ENCODE peak calls at places on chromosomes 3 and 15, in ten cellular contexts. One of them, this sample, is unnamed.
A peak's percentile ranks its signal among the peaks of the same experiment; 100 is the strongest.

GRCh38 chr15:99029358-99029871 is 21.8 kb upstream of the PGPEP1L start:
- DNase-seq in activated naive CD4-positive, alpha-beta T cell: no peak
- DNase-seq in pulmonary artery endothelial cell: no peak
- DNase-seq in RPMI8226: no peak
- DNase-seq in activated effector memory CD4-positive, alpha-beta T cell treated with anti-CD3 and anti-CD28 coated beads, Interleukin-2, amount 50 U/mL, for 16 hours: no peak
- DNase-seq in C1 segment of cervical spinal cord: no peak
- DNase-seq in GM13977: no peak
- DNase-seq in cardiac fibroblast: no peak
- DNase-seq in NB4: no peak
- DNase-seq in stimulated activated CD4-positive, alpha-beta T cell treated with anti-CD3 and anti-CD28 coated beads, Interleukin-1b, Interleukin-23, amount 100 ng/mL, for 48 hours: no peak
- DNase-seq in this sample: no peak

GRCh38 chr3:72679540-72680198 is 168.6 kb downstream of the SHQ1 start:
- DNase-seq in activated naive CD4-positive, alpha-beta T cell: no peak
- DNase-seq in pulmonary artery endothelial cell: no peak
- DNase-seq in RPMI8226: peak; percentile 49
- DNase-seq in activated effector memory CD4-positive, alpha-beta T cell treated with anti-CD3 and anti-CD28 coated beads, Interleukin-2, amount 50 U/mL, for 16 hours: no peak
- DNase-seq in C1 segment of cervical spinal cord: no peak
- DNase-seq in GM13977: peak; percentile 36
- DNase-seq in cardiac fibroblast: peak; percentile 44
- DNase-seq in NB4: no peak
- DNase-seq in stimulated activated CD4-positive, alpha-beta T cell treated with anti-CD3 and anti-CD28 coated beads, Interleukin-1b, Interleukin-23, amount 100 ng/mL, for 48 hours: no peak
- DNase-seq in this sample: no peak

GRCh38 chr3:41258239-41258800 is 59.0 kb downstream of the CTNNB1 start:
- DNase-seq in activated naive CD4-positive, alpha-beta T cell: no peak
- DNase-seq in pulmonary artery endothelial cell: no peak
- DNase-seq in RPMI8226: no peak
- DNase-seq in activated effector memory CD4-positive, alpha-beta T cell treated with anti-CD3 and anti-CD28 coated beads, Interleukin-2, amount 50 U/mL, for 16 hours: no peak
- DNase-seq in C1 segment of cervical spinal cord: no peak
- DNase-seq in GM13977: no peak
- DNase-seq in cardiac fibroblast: peak; percentile 52
- DNase-seq in NB4: no peak
- DNase-seq in stimulated activated CD4-positive, alpha-beta T cell treated with anti-CD3 and anti-CD28 coated beads, Interleukin-1b, Interleukin-23, amount 100 ng/mL, for 48 hours: no peak
- DNase-seq in this sample: no peak

GRCh38 chr3:48674505-48674904 is 11.2 kb downstream of the NCKIPSD start:
- DNase-seq in activated naive CD4-positive, alpha-beta T cell: no peak
- DNase-seq in pulmonary artery endothelial cell: no peak
- DNase-seq in RPMI8226: no peak
- DNase-seq in activated effector memory CD4-positive, alpha-beta T cell treated with anti-CD3 and anti-CD28 coated beads, Interleukin-2, amount 50 U/mL, for 16 hours: no peak
- DNase-seq in C1 segment of cervical spinal cord: no peak
- DNase-seq in GM13977: no peak
- DNase-seq in cardiac fibroblast: no peak
- DNase-seq in NB4: no peak
- DNase-seq in stimulated activated CD4-positive, alpha-beta T cell treated with anti-CD3 and anti-CD28 coated beads, Interleukin-1b, Interleukin-23, amount 100 ng/mL, for 48 hours: no peak
- DNase-seq in this sample: no peak

GRCh38 chr3:64354221-64354620 is 129.0 kb upstream of the PRICKLE2 start:
- DNase-seq in activated naive CD4-positive, alpha-beta T cell: no peak
- DNase-seq in pulmonary artery endothelial cell: no peak
- DNase-seq in RPMI8226: no peak
- DNase-seq in activated effector memory CD4-positive, alpha-beta T cell treated with anti-CD3 and anti-CD28 coated beads, Interleukin-2, amount 50 U/mL, for 16 hours: no peak
- DNase-seq in C1 segment of cervical spinal cord: no peak
- DNase-seq in GM13977: no peak
- DNase-seq in cardiac fibroblast: no peak
- DNase-seq in NB4: no peak
- DNase-seq in stimulated activated CD4-positive, alpha-beta T cell treated with anti-CD3 and anti-CD28 coated beads, Interleukin-1b, Interleukin-23, amount 100 ng/mL, for 48 hours: no peak
- DNase-seq in this sample: no peak

GRCh38 chr15:52180196-52180835 is 10.9 kb downstream of the GNB5 start:
- DNase-seq in activated naive CD4-positive, alpha-beta T cell: no peak
- DNase-seq in pulmonary artery endothelial cell: no peak
- DNase-seq in RPMI8226: peak; percentile 56
- DNase-seq in activated effector memory CD4-positive, alpha-beta T cell treated with anti-CD3 and anti-CD28 coated beads, Interleukin-2, amount 50 U/mL, for 16 hours: peak; percentile 64
- DNase-seq in C1 segment of cervical spinal cord: no peak
- DNase-seq in GM13977: peak; percentile 72
- DNase-seq in cardiac fibroblast: no peak
- DNase-seq in NB4: no peak
- DNase-seq in stimulated activated CD4-positive, alpha-beta T cell treated with anti-CD3 and anti-CD28 coated beads, Interleukin-1b, Interleukin-23, amount 100 ng/mL, for 48 hours: peak; percentile 10
- DNase-seq in this sample: no peak

GRCh38 chr3:36060950-36061349 is 319.4 kb upstream of the STAC start:
- DNase-seq in activated naive CD4-positive, alpha-beta T cell: no peak
- DNase-seq in pulmonary artery endothelial cell: no peak
- DNase-seq in RPMI8226: no peak
- DNase-seq in activated effector memory CD4-positive, alpha-beta T cell treated with anti-CD3 and anti-CD28 coated beads, Interleukin-2, amount 50 U/mL, for 16 hours: no peak
- DNase-seq in C1 segment of cervical spinal cord: no peak
- DNase-seq in GM13977: no peak
- DNase-seq in cardiac fibroblast: no peak
- DNase-seq in NB4: no peak
- DNase-seq in stimulated activated CD4-positive, alpha-beta T cell treated with anti-CD3 and anti-CD28 coated beads, Interleukin-1b, Interleukin-23, amount 100 ng/mL, for 48 hours: no peak
- DNase-seq in this sample: peak; percentile 14

GRCh38 chr3:45055411-45056143 is 29.5 kb downstream of the CLEC3B start:
- DNase-seq in activated naive CD4-positive, alpha-beta T cell: no peak
- DNase-seq in pulmonary artery endothelial cell: no peak
- DNase-seq in RPMI8226: no peak
- DNase-seq in activated effector memory CD4-positive, alpha-beta T cell treated with anti-CD3 and anti-CD28 coated beads, Interleukin-2, amount 50 U/mL, for 16 hours: no peak
- DNase-seq in C1 segment of cervical spinal cord: no peak
- DNase-seq in GM13977: peak; percentile 47
- DNase-seq in cardiac fibroblast: peak; percentile 56
- DNase-seq in NB4: peak; percentile 80
- DNase-seq in stimulated activated CD4-positive, alpha-beta T cell treated with anti-CD3 and anti-CD28 coated beads, Interleukin-1b, Interleukin-23, amount 100 ng/mL, for 48 hours: no peak
- DNase-seq in this sample: no peak

GRCh38 chr3:186525369-186526255 is 18.6 kb downstream of the CRYGS start:
- DNase-seq in activated naive CD4-positive, alpha-beta T cell: no peak
- DNase-seq in pulmonary artery endothelial cell: no peak
- DNase-seq in RPMI8226: no peak
- DNase-seq in activated effector memory CD4-positive, alpha-beta T cell treated with anti-CD3 and anti-CD28 coated beads, Interleukin-2, amount 50 U/mL, for 16 hours: no peak
- DNase-seq in C1 segment of cervical spinal cord: no peak
- DNase-seq in GM13977: no peak
- DNase-seq in cardiac fibroblast: no peak
- DNase-seq in NB4: peak; percentile 78
- DNase-seq in stimulated activated CD4-positive, alpha-beta T cell treated with anti-CD3 and anti-CD28 coated beads, Interleukin-1b, Interleukin-23, amount 100 ng/mL, for 48 hours: no peak
- DNase-seq in this sample: no peak

GRCh38 chr15:42226648-42227047 is 18.5 kb upstream of the VPS39 start:
- DNase-seq in activated naive CD4-positive, alpha-beta T cell: no peak
- DNase-seq in pulmonary artery endothelial cell: no peak
- DNase-seq in RPMI8226: no peak
- DNase-seq in activated effector memory CD4-positive, alpha-beta T cell treated with anti-CD3 and anti-CD28 coated beads, Interleukin-2, amount 50 U/mL, for 16 hours: no peak
- DNase-seq in C1 segment of cervical spinal cord: peak; percentile 18
- DNase-seq in GM13977: no peak
- DNase-seq in cardiac fibroblast: no peak
- DNase-seq in NB4: no peak
- DNase-seq in stimulated activated CD4-positive, alpha-beta T cell treated with anti-CD3 and anti-CD28 coated beads, Interleukin-1b, Interleukin-23, amount 100 ng/mL, for 48 hours: no peak
- DNase-seq in this sample: no peak

GRCh38 chr3:132343018-132343612 is 25.9 kb downstream of the ACP3 start:
- DNase-seq in activated naive CD4-positive, alpha-beta T cell: no peak
- DNase-seq in pulmonary artery endothelial cell: peak; percentile 10
- DNase-seq in RPMI8226: peak; percentile 54
- DNase-seq in activated effector memory CD4-positive, alpha-beta T cell treated with anti-CD3 and anti-CD28 coated beads, Interleukin-2, amount 50 U/mL, for 16 hours: no peak
- DNase-seq in C1 segment of cervical spinal cord: no peak
- DNase-seq in GM13977: peak; percentile 24
- DNase-seq in cardiac fibroblast: peak; percentile 84
- DNase-seq in NB4: peak; percentile 76
- DNase-seq in stimulated activated CD4-positive, alpha-beta T cell treated with anti-CD3 and anti-CD28 coated beads, Interleukin-1b, Interleukin-23, amount 100 ng/mL, for 48 hours: no peak
- DNase-seq in this sample: no peak

GRCh38 chr15:62799037-62799436 is 243.5 kb upstream of the TPM1 start:
- DNase-seq in activated naive CD4-positive, alpha-beta T cell: no peak
- DNase-seq in pulmonary artery endothelial cell: no peak
- DNase-seq in RPMI8226: no peak
- DNase-seq in activated effector memory CD4-positive, alpha-beta T cell treated with anti-CD3 and anti-CD28 coated beads, Interleukin-2, amount 50 U/mL, for 16 hours: no peak
- DNase-seq in C1 segment of cervical spinal cord: no peak
- DNase-seq in GM13977: no peak
- DNase-seq in cardiac fibroblast: no peak
- DNase-seq in NB4: no peak
- DNase-seq in stimulated activated CD4-positive, alpha-beta T cell treated with anti-CD3 and anti-CD28 coated beads, Interleukin-1b, Interleukin-23, amount 100 ng/mL, for 48 hours: no peak
- DNase-seq in this sample: no peak

GRCh38 chr3:27312044-27312668 is 57.0 kb downstream of the NEK10 start:
- DNase-seq in activated naive CD4-positive, alpha-beta T cell: no peak
- DNase-seq in pulmonary artery endothelial cell: peak; percentile 41
- DNase-seq in RPMI8226: peak; percentile 45
- DNase-seq in activated effector memory CD4-positive, alpha-beta T cell treated with anti-CD3 and anti-CD28 coated beads, Interleukin-2, amount 50 U/mL, for 16 hours: no peak
- DNase-seq in C1 segment of cervical spinal cord: no peak
- DNase-seq in GM13977: peak; percentile 61
- DNase-seq in cardiac fibroblast: peak; percentile 81
- DNase-seq in NB4: peak; percentile 67
- DNase-seq in stimulated activated CD4-positive, alpha-beta T cell treated with anti-CD3 and anti-CD28 coated beads, Interleukin-1b, Interleukin-23, amount 100 ng/mL, for 48 hours: no peak
- DNase-seq in this sample: peak; percentile 20

GRCh38 chr3:99562990-99563607 is 75.3 kb upstream of the COL8A1 start:
- DNase-seq in activated naive CD4-positive, alpha-beta T cell: no peak
- DNase-seq in pulmonary artery endothelial cell: no peak
- DNase-seq in RPMI8226: no peak
- DNase-seq in activated effector memory CD4-positive, alpha-beta T cell treated with anti-CD3 and anti-CD28 coated beads, Interleukin-2, amount 50 U/mL, for 16 hours: no peak
- DNase-seq in C1 segment of cervical spinal cord: no peak
- DNase-seq in GM13977: no peak
- DNase-seq in cardiac fibroblast: peak; percentile 22
- DNase-seq in NB4: no peak
- DNase-seq in stimulated activated CD4-positive, alpha-beta T cell treated with anti-CD3 and anti-CD28 coated beads, Interleukin-1b, Interleukin-23, amount 100 ng/mL, for 48 hours: no peak
- DNase-seq in this sample: no peak

GRCh38 chr3:14262212-14262611 is 83.6 kb downstream of the LSM3 start:
- DNase-seq in activated naive CD4-positive, alpha-beta T cell: no peak
- DNase-seq in pulmonary artery endothelial cell: no peak
- DNase-seq in RPMI8226: no peak
- DNase-seq in activated effector memory CD4-positive, alpha-beta T cell treated with anti-CD3 and anti-CD28 coated beads, Interleukin-2, amount 50 U/mL, for 16 hours: no peak
- DNase-seq in C1 segment of cervical spinal cord: no peak
- DNase-seq in GM13977: no peak
- DNase-seq in cardiac fibroblast: peak; percentile 37
- DNase-seq in NB4: peak; percentile 46
- DNase-seq in stimulated activated CD4-positive, alpha-beta T cell treated with anti-CD3 and anti-CD28 coated beads, Interleukin-1b, Interleukin-23, amount 100 ng/mL, for 48 hours: no peak
- DNase-seq in this sample: no peak

GRCh38 chr3:127820871-127821853 is 1.2 kb downstream of the MGLL start:
- DNase-seq in activated naive CD4-positive, alpha-beta T cell: no peak
- DNase-seq in pulmonary artery endothelial cell: no peak
- DNase-seq in RPMI8226: no peak
- DNase-seq in activated effector memory CD4-positive, alpha-beta T cell treated with anti-CD3 and anti-CD28 coated beads, Interleukin-2, amount 50 U/mL, for 16 hours: no peak
- DNase-seq in C1 segment of cervical spinal cord: no peak
- DNase-seq in GM13977: peak; percentile 64
- DNase-seq in cardiac fibroblast: no peak
- DNase-seq in NB4: peak; percentile 29
- DNase-seq in stimulated activated CD4-positive, alpha-beta T cell treated with anti-CD3 and anti-CD28 coated beads, Interleukin-1b, Interleukin-23, amount 100 ng/mL, for 48 hours: no peak
- DNase-seq in this sample: no peak

GRCh38 chr3:38541800-38542199 is 45.7 kb downstream of the EXOG start:
- DNase-seq in activated naive CD4-positive, alpha-beta T cell: no peak
- DNase-seq in pulmonary artery endothelial cell: peak; percentile 20
- DNase-seq in RPMI8226: no peak
- DNase-seq in activated effector memory CD4-positive, alpha-beta T cell treated with anti-CD3 and anti-CD28 coated beads, Interleukin-2, amount 50 U/mL, for 16 hours: peak; percentile 34
- DNase-seq in C1 segment of cervical spinal cord: no peak
- DNase-seq in GM13977: no peak
- DNase-seq in cardiac fibroblast: peak; percentile 44
- DNase-seq in NB4: peak; percentile 41
- DNase-seq in stimulated activated CD4-positive, alpha-beta T cell treated with anti-CD3 and anti-CD28 coated beads, Interleukin-1b, Interleukin-23, amount 100 ng/mL, for 48 hours: no peak
- DNase-seq in this sample: no peak

GRCh38 chr15:41936155-41936554 is 36.2 kb downstream of the EHD4 start:
- DNase-seq in activated naive CD4-positive, alpha-beta T cell: no peak
- DNase-seq in pulmonary artery endothelial cell: no peak
- DNase-seq in RPMI8226: no peak
- DNase-seq in activated effector memory CD4-positive, alpha-beta T cell treated with anti-CD3 and anti-CD28 coated beads, Interleukin-2, amount 50 U/mL, for 16 hours: no peak
- DNase-seq in C1 segment of cervical spinal cord: no peak
- DNase-seq in GM13977: no peak
- DNase-seq in cardiac fibroblast: no peak
- DNase-seq in NB4: no peak
- DNase-seq in stimulated activated CD4-positive, alpha-beta T cell treated with anti-CD3 and anti-CD28 coated beads, Interleukin-1b, Interleukin-23, amount 100 ng/mL, for 48 hours: peak; percentile 41
- DNase-seq in this sample: no peak

GRCh38 chr3:61783993-61784718 is 222.8 kb downstream of the PTPRG start:
- DNase-seq in activated naive CD4-positive, alpha-beta T cell: no peak
- DNase-seq in pulmonary artery endothelial cell: no peak
- DNase-seq in RPMI8226: no peak
- DNase-seq in activated effector memory CD4-positive, alpha-beta T cell treated with anti-CD3 and anti-CD28 coated beads, Interleukin-2, amount 50 U/mL, for 16 hours: no peak
- DNase-seq in C1 segment of cervical spinal cord: no peak
- DNase-seq in GM13977: no peak
- DNase-seq in cardiac fibroblast: peak; percentile 40
- DNase-seq in NB4: no peak
- DNase-seq in stimulated activated CD4-positive, alpha-beta T cell treated with anti-CD3 and anti-CD28 coated beads, Interleukin-1b, Interleukin-23, amount 100 ng/mL, for 48 hours: no peak
- DNase-seq in this sample: no peak

GRCh38 chr3:7787871-7788828 is 713.5 kb upstream of the LMCD1 start:
- DNase-seq in activated naive CD4-positive, alpha-beta T cell: no peak
- DNase-seq in pulmonary artery endothelial cell: no peak
- DNase-seq in RPMI8226: no peak
- DNase-seq in activated effector memory CD4-positive, alpha-beta T cell treated with anti-CD3 and anti-CD28 coated beads, Interleukin-2, amount 50 U/mL, for 16 hours: no peak
- DNase-seq in C1 segment of cervical spinal cord: no peak
- DNase-seq in GM13977: no peak
- DNase-seq in cardiac fibroblast: peak; percentile 12
- DNase-seq in NB4: no peak
- DNase-seq in stimulated activated CD4-positive, alpha-beta T cell treated with anti-CD3 and anti-CD28 coated beads, Interleukin-1b, Interleukin-23, amount 100 ng/mL, for 48 hours: no peak
- DNase-seq in this sample: peak; percentile 86

GRCh38 chr3:14452676-14453367 is 50.4 kb downstream of the SLC6A6 start:
- DNase-seq in activated naive CD4-positive, alpha-beta T cell: no peak
- DNase-seq in pulmonary artery endothelial cell: peak; percentile 99
- DNase-seq in RPMI8226: no peak
- DNase-seq in activated effector memory CD4-positive, alpha-beta T cell treated with anti-CD3 and anti-CD28 coated beads, Interleukin-2, amount 50 U/mL, for 16 hours: no peak
- DNase-seq in C1 segment of cervical spinal cord: peak; percentile 77
- DNase-seq in GM13977: no peak
- DNase-seq in cardiac fibroblast: peak; percentile 100
- DNase-seq in NB4: no peak
- DNase-seq in stimulated activated CD4-positive, alpha-beta T cell treated with anti-CD3 and anti-CD28 coated beads, Interleukin-1b, Interleukin-23, amount 100 ng/mL, for 48 hours: no peak
- DNase-seq in this sample: peak; percentile 65

GRCh38 chr3:81277853-81278252 is 483.6 kb downstream of the GBE1 start:
- DNase-seq in activated naive CD4-positive, alpha-beta T cell: no peak
- DNase-seq in pulmonary artery endothelial cell: peak; percentile 36
- DNase-seq in RPMI8226: no peak
- DNase-seq in activated effector memory CD4-positive, alpha-beta T cell treated with anti-CD3 and anti-CD28 coated beads, Interleukin-2, amount 50 U/mL, for 16 hours: no peak
- DNase-seq in C1 segment of cervical spinal cord: no peak
- DNase-seq in GM13977: no peak
- DNase-seq in cardiac fibroblast: peak; percentile 34
- DNase-seq in NB4: no peak
- DNase-seq in stimulated activated CD4-positive, alpha-beta T cell treated with anti-CD3 and anti-CD28 coated beads, Interleukin-1b, Interleukin-23, amount 100 ng/mL, for 48 hours: no peak
- DNase-seq in this sample: no peak

This sample was measured in epithelial cell of prostate.